ENCODE peak calls at places on chromosomes 16 and 17, in eight cellular contexts. X, A, V, R, L, S, J and G are unnamed samples. For H3K9me3, the result is how much of the 10 kb centered on the place peaks cover.

GRCh38 chr16:56795011-56795410 is 65.1 kb downstream of the NUP93 start:
- DNase-seq in X (no peak), A (no peak), V (no peak), R (no peak), L (no peak), S (no peak), J (no peak), G (no peak)

GRCh38 chr17:12386240-12386639 is 279.4 kb upstream of the MYOCD start:
- DNase-seq in X (no peak), A (no peak), V (no peak), R (peak), L (no peak), S (no peak), J (no peak), G (no peak)

GRCh38 chr17:80558046-80558445 is 13.4 kb downstream of the RPTOR start:
- DNase-seq in X (no peak), A (no peak), V (no peak), R (no peak), L (no peak), S (no peak), J (no peak), G (no peak)

GRCh38 chr16:58024673-58025350 is 742 bp upstream of the MMP15 start:
- DNase-seq in X (peak), A (no peak), V (peak), R (no peak), L (no peak), S (peak), J (no peak), G (no peak)

GRCh38 chr17:58660621-58661020 is 31.2 kb downstream of the TEX14 start:
- DNase-seq in X (no peak), A (no peak), V (no peak), R (no peak), L (no peak), S (no peak), J (no peak), G (no peak)

GRCh38 chr17:17877548-17878358 is 41.0 kb upstream of the SREBF1 start:
- DNase-seq in X (no peak), A (peak), V (no peak), R (peak), L (no peak), S (peak), J (no peak), G (no peak)

GRCh38 chr16:21277927-21278706 is at the start of gene CRYM:
- DNase-seq in X (peak), A (peak), V (peak), R (no peak), L (no peak), S (peak), J (no peak), G (no peak)

GRCh38 chr17:39927928-39928867 is 666 bp downstream of the LRRC3C start:
- DNase-seq in X (no peak), A (peak), V (peak), R (no peak), L (no peak), S (peak), J (no peak), G (no peak)

GRCh38 chr16:84559311-84559932 is 55.0 kb upstream of the MEAK7 start:
- DNase-seq in X (no peak), A (no peak), V (no peak), R (no peak), L (no peak), S (no peak), J (no peak), G (no peak)

GRCh38 chr17:40341808-40342574 is 22.5 kb downstream of the GJD3 start:
- DNase-seq in X (peak), A (peak), V (peak), R (peak), L (no peak), S (peak), J (no peak), G (no peak)

GRCh38 chr16:31868701-31869167 is 4.9 kb upstream of the ZNF267 start:
- DNase-seq in X (peak), A (peak), V (peak), R (peak), L (peak), S (peak), J (peak), G (peak)

GRCh38 chr17:78806451-78806850 is 24.4 kb upstream of the CYTH1 start:
- DNase-seq in X (peak), A (no peak), V (peak), R (no peak), L (peak), S (no peak), J (peak), G (peak)

GRCh38 chr16:4313563-4314531 is 2.0 kb upstream of the GLIS2 start:
- DNase-seq in X (no peak), A (no peak), V (peak), R (no peak), L (no peak), S (peak), J (no peak), G (no peak)

GRCh38 chr17:12519956-12520594 is 145.6 kb upstream of the MYOCD start:
- DNase-seq in X (no peak), A (no peak), V (peak), R (no peak), L (no peak), S (peak), J (no peak), G (no peak)

GRCh38 chr16:21301168-21301894 is 23.2 kb upstream of the CRYM start:
- DNase-seq in X (peak), A (peak), V (peak), R (peak), L (no peak), S (peak), J (no peak), G (peak)

GRCh38 chr16:2335286-2335895 is 5.1 kb downstream of the ABCA3 start:
- DNase-seq in X (no peak), A (no peak), V (no peak), R (no peak), L (no peak), S (no peak), J (no peak), G (no peak)

GRCh38 chr17:77373298-77374169 is 232.8 kb downstream of the SEC14L1 start:
- DNase-seq in X (no peak), A (peak), V (no peak), R (no peak), L (no peak), S (peak), J (no peak), G (no peak)

GRCh38 chr17:57832711-57833596 is 16.9 kb downstream of the MRPS23 start:
- DNase-seq in X (peak), A (peak), V (peak), R (peak), L (peak), S (peak), J (peak), G (peak)

GRCh38 chr17:50699410-50699809 is 8.3 kb downstream of the ANKRD40 start:
- DNase-seq in X (no peak), A (no peak), V (peak), R (no peak), L (no peak), S (peak), J (no peak), G (no peak)

GRCh38 chr16:86375370-86375769 is 135.0 kb upstream of the FOXF1 start:
- DNase-seq in X (no peak), A (no peak), V (no peak), R (peak), L (no peak), S (peak), J (no peak), G (no peak)

GRCh38 chr16:85552980-85553435 is 60.1 kb upstream of the GSE1 start:
- DNase-seq in X (no peak), A (no peak), V (no peak), R (no peak), L (no peak), S (no peak), J (no peak), G (no peak)

GRCh38 chr17:54452666-54453348 is 447.8 kb upstream of the TOM1L1 start:
- DNase-seq in X (no peak), A (no peak), V (no peak), R (no peak), L (no peak), S (peak), J (no peak), G (no peak)
- H3K9me3 ChIP-seq in X (under half), A (under half), V (under half), R (under half), L (under half), S (under half), J (under half), G (under half)

GRCh38 chr16:10410469-10410868 is 24.6 kb downstream of the ATF7IP2 start:
- DNase-seq in X (no peak), A (no peak), V (no peak), R (no peak), L (no peak), S (no peak), J (no peak), G (no peak)

GRCh38 chr16:10405386-10405939 is 19.6 kb downstream of the ATF7IP2 start:
- DNase-seq in X (no peak), A (no peak), V (no peak), R (peak), L (no peak), S (no peak), J (no peak), G (no peak)

GRCh38 chr16:10412935-10413601 is 27.2 kb downstream of the ATF7IP2 start:
- DNase-seq in X (no peak), A (no peak), V (no peak), R (no peak), L (no peak), S (no peak), J (no peak), G (no peak)

GRCh38 chr16:10402975-10403374 is 17.1 kb downstream of the ATF7IP2 start:
- DNase-seq in X (no peak), A (no peak), V (no peak), R (no peak), L (no peak), S (no peak), J (no peak), G (no peak)

GRCh38 chr16:10408824-10409381 is 23.0 kb downstream of the ATF7IP2 start:
- DNase-seq in X (no peak), A (no peak), V (peak), R (no peak), L (no peak), S (no peak), J (no peak), G (no peak)
- H3K9me3 ChIP-seq in X (half or more), A (under half), V (under half), R (under half), L (under half), S (under half), J (under half), G (under half)

GRCh38 chr17:1169913-1170312 is 9.9 kb downstream of the ABR start:
- DNase-seq in X (no peak), A (no peak), V (no peak), R (no peak), L (no peak), S (no peak), J (no peak), G (no peak)
- H3K9me3 ChIP-seq in X (under half), A (under half), V (under half), R (under half), L (under half), S (under half), J (under half), G (under half)

GRCh38 chr16:35745191-35745590 is 2285.8 kb downstream of the TP53TG3F start:
- DNase-seq in X (no peak), A (no peak), V (no peak), R (no peak), L (no peak), S (no peak), J (no peak), G (no peak)

GRCh38 chr16:35743101-35743692 is 2283.8 kb downstream of the TP53TG3F start:
- DNase-seq in X (no peak), A (no peak), V (no peak), R (no peak), L (no peak), S (no peak), J (no peak), G (no peak)

GRCh38 chr16:35745821-35746248 is 2286.4 kb downstream of the TP53TG3F start:
- DNase-seq in X (no peak), A (no peak), V (no peak), R (no peak), L (no peak), S (no peak), J (no peak), G (no peak)

GRCh38 chr16:35744716-35745115 is 2285.3 kb downstream of the TP53TG3F start:
- DNase-seq in X (no peak), A (no peak), V (no peak), R (no peak), L (no peak), S (no peak), J (no peak), G (no peak)

DNA sequence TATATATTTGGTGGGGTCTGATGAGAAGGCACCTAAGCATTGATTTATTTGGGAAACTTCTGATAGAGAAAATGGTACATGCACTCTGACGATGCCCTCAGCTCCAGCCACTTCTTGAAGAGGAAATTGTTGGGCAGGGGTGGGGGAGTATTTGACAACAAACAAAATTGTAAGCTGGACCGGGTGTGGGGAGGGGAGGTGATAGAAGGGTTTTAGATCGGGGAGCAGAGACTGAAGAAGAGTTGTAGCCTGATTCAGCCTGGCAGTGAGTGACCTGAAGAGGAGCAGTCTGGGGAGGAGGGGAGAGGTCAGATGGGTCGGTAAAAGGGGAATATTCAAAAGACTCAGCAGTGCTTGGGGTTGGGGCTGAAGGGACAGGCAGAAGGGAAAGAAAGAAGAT is 2284.7 kb downstream of the TP53TG3F start:
- DNase-seq in X (no peak), A (no peak), V (no peak), R (no peak), L (no peak), S (no peak), J (no peak), G (no peak)
- H3K9me3 ChIP-seq in X (half or more), A (under half), V (under half), R (under half), L (under half), S (under half), J (under half), G (under half)

GRCh38 chr16:35447010-35447558 is 1987.7 kb downstream of the TP53TG3F start:
- DNase-seq in X (no peak), A (no peak), V (no peak), R (no peak), L (no peak), S (no peak), J (no peak), G (no peak)
- H3K9me3 ChIP-seq in X (under half), A (under half), V (under half), R (under half), L (under half), S (under half), J (under half), G (under half)

GRCh38 chr17:35486920-35487727 is 38.6 kb upstream of the SLFN13 start:
- DNase-seq in X (peak), A (peak), V (no peak), R (peak), L (peak), S (peak), J (peak), G (peak)

GRCh38 chr17:35489944-35490343 is 41.4 kb upstream of the SLFN13 start:
- DNase-seq in X (no peak), A (no peak), V (no peak), R (no peak), L (no peak), S (no peak), J (no peak), G (no peak)

GRCh38 chr17:35493040-35493439 is 44.4 kb downstream of the SLFN12L start:
- DNase-seq in X (no peak), A (no peak), V (no peak), R (no peak), L (no peak), S (no peak), J (no peak), G (no peak)

GRCh38 chr17:35496470-35497290 is 40.8 kb downstream of the SLFN12L start:
- DNase-seq in X (no peak), A (no peak), V (no peak), R (no peak), L (no peak), S (no peak), J (no peak), G (no peak)

DNA sequence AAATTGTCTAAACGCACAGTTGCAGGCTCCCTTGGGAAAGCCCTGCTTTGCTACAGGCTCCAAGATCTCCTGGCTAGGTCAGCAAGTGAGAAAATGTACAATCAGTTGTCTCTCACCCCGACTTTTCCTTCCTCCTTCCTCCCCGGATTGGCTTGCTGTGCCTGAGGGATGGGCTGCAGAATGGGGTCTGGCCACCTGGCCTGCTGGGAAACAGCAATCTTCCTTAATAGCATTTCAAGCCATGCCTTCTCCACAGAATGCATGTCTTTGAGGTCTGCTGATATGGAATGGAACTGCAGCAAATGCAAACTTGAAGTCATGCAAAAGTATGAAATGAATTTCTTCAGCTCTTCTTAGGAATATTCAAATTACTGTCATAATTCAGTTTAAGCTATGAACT is 42.9 kb upstream of the SLFN13 start:
- DNase-seq in X (no peak), A (no peak), V (no peak), R (no peak), L (no peak), S (no peak), J (no peak), G (no peak)
- H3K9me3 ChIP-seq in X (under half), A (under half), V (under half), R (under half), L (under half), S (under half), J (under half), G (under half)

DNA sequence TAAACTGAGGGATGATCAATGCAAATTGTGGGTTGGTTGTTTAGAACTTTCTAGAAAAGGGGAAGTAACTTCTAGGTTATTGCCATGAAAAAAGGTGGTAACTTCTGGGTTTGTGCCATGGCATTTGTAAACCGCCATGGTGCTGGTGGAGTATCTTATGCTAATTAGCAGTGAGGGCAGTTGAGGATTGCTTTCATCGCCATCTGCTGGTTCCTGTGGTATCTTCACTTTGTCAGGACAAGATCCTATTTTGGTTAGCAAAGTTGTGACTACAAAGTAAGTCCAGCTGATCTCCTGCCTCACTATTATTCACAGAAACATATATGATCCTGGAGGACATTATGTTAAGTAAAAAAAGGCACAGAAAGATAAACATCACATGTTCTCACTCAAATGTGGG is 1332.3 kb downstream of the CDH11 start:
- DNase-seq in X (no peak), A (no peak), V (peak), R (no peak), L (no peak), S (no peak), J (no peak), G (no peak)
- H3K9me3 ChIP-seq in X (under half), A (under half), V (under half), R (under half), L (under half), S (under half), J (under half), G (under half)

GRCh38 chr17:5080591-5080990 is 2.3 kb downstream of the ZFP3 start:
- DNase-seq in X (no peak), A (no peak), V (no peak), R (no peak), L (no peak), S (peak), J (no peak), G (no peak)
- H3K9me3 ChIP-seq in X (under half), A (under half), V (half or more), R (under half), L (under half), S (under half), J (under half), G (under half)